ENCODE peak calls at places on chromosomes 12 and 14, in six cellular contexts. Y is fibroblast of lung, N is fibroblast of the aortic adventitia, T is upper lobe of right lung, Q is cardiac fibroblast, L is transverse colon. F is an unnamed sample.

GRCh38 chr12:89161553-89161952 is 190.7 kb downstream of the DUSP6 start:
- DNase-seq in Y (no peak), L (no peak), Q (no peak), T (no peak), N (no peak), F (no peak)

GRCh38 chr12:32061033-32061432 is 45.6 kb upstream of the BICD1 start:
- DNase-seq in T (no peak), Y (no peak), Q (no peak), L (no peak), N (no peak), F (no peak)

GRCh38 chr12:94109154-94109553 is 39.2 kb upstream of the PLXNC1 start:
- DNase-seq in Q (peak), T (no peak), L (no peak), N (peak), Y (peak), F (no peak)

GRCh38 chr14:58777541-58777979 is 139.8 kb downstream of the DACT1 start:
- DNase-seq in Y (peak), L (no peak), Q (no peak), T (no peak), N (no peak), F (no peak)

GRCh38 chr12:68746572-68747180 is 700 bp downstream of the SLC35E3 start:
- DNase-seq in L (peak), Y (peak), T (peak), N (peak), Q (peak), F (peak)

GRCh38 chr14:31880935-31881334 is 196.2 kb upstream of the ARHGAP5 start:
- DNase-seq in Y (peak), T (no peak), Q (peak), L (peak), N (peak), F (no peak)

GRCh38 chr14:54197369-54197768 is 199.4 kb upstream of the CDKN3 start:
- DNase-seq in Q (no peak), L (no peak), N (no peak), T (no peak), Y (no peak), F (no peak)

GRCh38 chr12:76636141-76636692 is 76.6 kb upstream of the OSBPL8 start:
- DNase-seq in L (no peak), Q (peak), Y (peak), T (no peak), N (peak), F (no peak)

GRCh38 chr12:105352940-105353635 is 22.6 kb downstream of the C12orf75 start:
- DNase-seq in Q (peak), T (no peak), Y (peak), L (no peak), N (peak), F (peak)

GRCh38 chr14:70642313-70643235 is 858 bp downstream of the TTC9 start:
- DNase-seq in Q (no peak), N (no peak), T (peak), Y (no peak), L (peak), F (no peak)

GRCh38 chr12:108950991-108951739 is 69.7 kb downstream of the SVOP start:
- DNase-seq in Y (peak), N (peak), L (peak), Q (peak), T (peak), F (peak)

GRCh38 chr12:75814856-75815754 is 216.5 kb downstream of the PHLDA1 start:
- DNase-seq in L (no peak), N (peak), Y (peak), Q (peak), T (no peak), F (no peak)

GRCh38 chr14:34971381-34971780 is 11.4 kb upstream of the SRP54 start:
- DNase-seq in N (peak), L (no peak), Q (peak), T (no peak), Y (peak), F (no peak)

GRCh38 chr12:16756833-16757552 is 151.0 kb upstream of the LMO3 start:
- DNase-seq in Q (no peak), N (no peak), T (no peak), Y (no peak), L (no peak), F (no peak)

GRCh38 chr14:75059642-75060041 is 4.2 kb downstream of the ACYP1 start:
- DNase-seq in Q (no peak), Y (peak), L (no peak), T (no peak), N (no peak), F (no peak)

GRCh38 chr14:75452324-75452723 is 24.5 kb downstream of the JDP2 start:
- DNase-seq in Y (no peak), T (no peak), L (no peak), Q (peak), N (no peak), F (no peak)

GRCh38 chr14:60648169-60648933 is 926 bp downstream of the SIX1 start:
- DNase-seq in L (no peak), Y (no peak), N (peak), Q (peak), T (no peak), F (no peak)

GRCh38 chr12:44002607-44003006 is 166.7 kb downstream of the TMEM117 start:
- DNase-seq in L (no peak), T (no peak), Y (no peak), N (no peak), Q (no peak), F (no peak)

GRCh38 chr12:44003721-44004120 is 167.8 kb downstream of the TMEM117 start:
- DNase-seq in Q (no peak), T (no peak), N (no peak), L (no peak), Y (no peak), F (no peak)

GRCh38 chr12:44000309-44000952 is 164.6 kb downstream of the TMEM117 start:
- DNase-seq in Y (peak), T (no peak), L (no peak), N (peak), Q (peak), F (no peak)
- TF ChIP-seq CTCF in Y (peak), T (peak), L (peak), N (peak), Q (peak), F (no peak)

GRCh38 chr14:99382071-99382640 is 98.5 kb downstream of the SETD3 start:
- DNase-seq in L (no peak), Y (no peak), T (no peak), Q (no peak), N (no peak), F (no peak)

GRCh38 chr14:99381688-99382060 is 99.0 kb downstream of the SETD3 start:
- DNase-seq in Y (no peak), N (no peak), T (no peak), Q (no peak), L (no peak), F (no peak)

GRCh38 chr14:99380402-99380801 is 100.3 kb downstream of the SETD3 start:
- DNase-seq in N (no peak), T (no peak), Q (no peak), L (no peak), Y (no peak), F (no peak)

GRCh38 chr14:99382781-99383456 is 97.7 kb downstream of the SETD3 start:
- DNase-seq in L (no peak), Q (peak), T (no peak), N (no peak), Y (peak), F (no peak)

GRCh38 chr14:99380991-99381687 is 99.5 kb downstream of the SETD3 start:
- DNase-seq in Y (no peak), N (no peak), Q (no peak), L (no peak), T (no peak), F (no peak)
- H3K4me3 ChIP-seq in Y (no peak), N (no peak), Q (no peak), L (no peak), T (no peak), F (no peak)

DNA sequence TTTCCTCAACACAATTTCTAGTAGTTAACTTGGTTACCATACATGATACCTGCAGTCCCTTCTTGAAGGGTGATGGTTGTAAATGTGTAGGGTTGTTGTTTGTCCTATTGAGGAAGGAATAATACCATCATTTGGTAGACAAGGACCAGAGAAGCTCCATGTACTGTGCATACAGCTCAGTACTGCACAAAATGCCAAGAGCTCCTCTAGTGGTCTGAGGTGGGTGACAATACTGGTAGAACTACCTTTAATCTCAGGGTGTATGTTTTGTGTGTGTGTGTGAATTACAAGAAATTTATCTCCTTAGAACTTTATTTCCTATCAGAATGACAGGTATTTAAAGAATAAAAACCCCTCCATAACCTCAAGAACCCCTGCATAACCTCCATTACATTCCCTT is 575.3 kb downstream of the TMTC2 start:
- DNase-seq in L (no peak), Y (no peak), T (no peak), N (no peak), Q (no peak), F (no peak)
- TF ChIP-seq CTCF in L (no peak), Y (no peak), T (no peak), N (no peak), Q (no peak), F (no peak)

GRCh38 chr12:47903151-47903611 is 1.6 kb downstream of the VDR start:
- DNase-seq in N (peak), Y (peak), T (no peak), L (peak), Q (peak), F (peak)
- H3K4me3 ChIP-seq in N (peak), Y (peak), T (peak), L (peak), Q (peak), F (no peak)

DNA sequence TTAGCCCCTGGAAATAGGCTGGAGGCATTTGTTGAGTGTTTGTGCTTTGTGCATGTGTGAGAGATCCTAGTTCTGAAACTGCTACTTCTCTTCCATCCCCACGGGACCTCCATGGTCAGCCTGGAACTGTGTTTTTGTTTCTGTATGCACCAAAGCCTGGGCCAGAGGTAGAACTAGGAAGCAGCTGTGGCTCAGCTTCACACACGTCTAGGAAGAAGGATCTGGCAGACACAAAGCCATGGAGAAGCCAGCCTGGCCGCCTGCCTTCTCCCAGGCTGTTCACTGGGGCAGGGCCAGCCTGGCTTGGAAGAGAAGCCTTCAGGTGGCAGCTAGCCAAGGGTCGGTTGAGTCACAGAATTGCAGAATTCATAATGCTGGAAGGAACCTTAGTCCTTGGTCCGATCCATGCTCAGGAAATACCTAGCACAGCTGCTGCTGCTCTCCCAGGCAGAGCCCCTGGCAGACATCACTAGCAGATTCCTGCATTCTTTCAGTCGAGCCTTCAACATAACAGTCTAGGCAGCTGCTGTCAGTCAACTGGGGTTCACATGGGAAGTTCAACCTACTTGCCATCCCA is 27.0 kb downstream of the RIN3 start:
- DNase-seq in Y (peak), Q (peak), L (peak), T (peak), N (peak), F (peak)
- TF ChIP-seq CTCF in Y (no peak), Q (no peak), L (no peak), T (no peak), N (no peak), F (no peak)

GRCh38 chr12:50086148-50086547 is 1.0 kb downstream of the SMARCD1 start:
- DNase-seq in N (no peak), Q (no peak), L (no peak), T (no peak), Y (no peak), F (no peak)
- H3K4me3 ChIP-seq in N (peak), Q (peak), L (no peak), T (peak), Y (peak), F (no peak)

F was measured in prostate gland.